ENCODE peak calls at places on chromosomes 4 and X, in five cellular contexts. B is uterus, G is transverse colon, W is cardiac muscle cell, V is thyroid gland. O is an unnamed sample. For H3K27me3, the result is how much of the 10 kb centered on the place peaks cover.

GRCh38 chr4:19026281-19026680 is 1004.7 kb upstream of the LCORL start:
- DNase-seq in B (peak), G (no peak), W (no peak), V (peak), O (no peak)

GRCh38 chr4:139913398-139913990 is 240.5 kb downstream of the MAML3 start:
- DNase-seq in B (no peak), G (no peak), W (no peak), V (no peak), O (peak)

GRCh38 chr4:89110541-89110985 is 770 bp upstream of the TIGD2 start:
- DNase-seq in B (no peak), G (no peak), W (no peak), V (peak), O (peak)

GRCh38 chr4:141567326-141567915 is 69.0 kb upstream of the IL15 start:
- DNase-seq in B (no peak), G (no peak), W (no peak), V (no peak), O (no peak)

GRCh38 chr4:124768596-124768995 is 56.1 kb upstream of the ANKRD50 start:
- DNase-seq in B (no peak), G (no peak), W (no peak), V (no peak), O (no peak)

GRCh38 chr4:24174622-24175021 is 284.8 kb upstream of the PPARGC1A start:
- DNase-seq in B (no peak), G (no peak), W (no peak), V (no peak), O (no peak)

GRCh38 chrX:314781-315595 is 3.6 kb downstream of the GTPBP6 start:
- DNase-seq in B (no peak), G (no peak), W (no peak), V (no peak), O (no peak)

GRCh38 chr4:180923476-180923875 is 1319.7 kb upstream of the TENM3 start:
- DNase-seq in B (no peak), G (no peak), W (no peak), V (no peak), O (no peak)

GRCh38 chrX:106608016-106608415 is 3.8 kb upstream of the RADX start:
- DNase-seq in B (no peak), G (no peak), W (no peak), V (no peak), O (no peak)

GRCh38 chr4:40718571-40718970 is 31.2 kb upstream of the NSUN7 start:
- DNase-seq in B (no peak), G (peak), W (no peak), V (peak), O (peak)

GRCh38 chrX:43552166-43552565 is 103.9 kb upstream of the MAOA start:
- DNase-seq in B (no peak), G (peak), W (no peak), V (no peak), O (peak)

GRCh38 chr4:126738926-126739325 is 893.8 kb upstream of the INTU start:
- DNase-seq in B (no peak), G (no peak), W (no peak), V (no peak), O (no peak)

GRCh38 chr4:186726440-186727148 is 2.9 kb upstream of the FAT1 start:
- DNase-seq in B (peak), G (peak), W (peak), V (peak), O (peak)

GRCh38 chr4:5979981-5980380 is 38.2 kb downstream of the C4orf50 start:
- DNase-seq in B (peak), G (no peak), W (peak), V (peak), O (no peak)

GRCh38 chr4:168677879-168678278 is 181.0 kb downstream of the PALLD start:
- DNase-seq in B (no peak), G (no peak), W (no peak), V (no peak), O (no peak)

GRCh38 chr4:98662619-98663225 is 4.3 kb upstream of the TSPAN5 start:
- DNase-seq in B (no peak), G (no peak), W (no peak), V (peak), O (peak)

GRCh38 chr4:119647558-119647957 is 19.0 kb upstream of the PDE5A start:
- DNase-seq in B (no peak), G (no peak), W (no peak), V (no peak), O (no peak)

GRCh38 chr4:122827899-122828601 is 1.4 kb downstream of the FGF2 start:
- DNase-seq in B (peak), G (peak), W (peak), V (peak), O (peak)

GRCh38 chrX:138648570-138648969 is 62.9 kb downstream of the FGF13 start:
- DNase-seq in B (no peak), G (no peak), W (no peak), V (no peak), O (no peak)

GRCh38 chr4:38034986-38035882 is 75.0 kb downstream of the PTTG2 start:
- DNase-seq in B (peak), G (no peak), W (peak), V (no peak), O (peak)

GRCh38 chr4:105060628-105061027 is 86.0 kb upstream of the TET2 start:
- DNase-seq in B (no peak), G (no peak), W (no peak), V (no peak), O (peak)

GRCh38 chrX:110293658-110294453 is 24.0 kb downstream of the AMMECR1 start:
- DNase-seq in B (no peak), G (no peak), W (no peak), V (no peak), O (no peak)

GRCh38 chrX:15988661-15989603 is 134.3 kb upstream of the AP1S2 start:
- DNase-seq in B (peak), G (no peak), W (no peak), V (no peak), O (no peak)

GRCh38 chrX:110806145-110806544 is 10.5 kb upstream of the CHRDL1 start:
- DNase-seq in B (no peak), G (no peak), W (no peak), V (no peak), O (no peak)

GRCh38 chr4:54657194-54657555 is 582 bp upstream of the KIT start:
- DNase-seq in B (no peak), G (no peak), W (peak), V (peak), O (no peak)
- H3K4me3 ChIP-seq in B (peak), G (no peak), W (peak), V (peak), O (no peak)

GRCh38 chr4:2418652-2419571 is at the start of gene CFAP99:
- DNase-seq in B (peak), G (peak), W (peak), V (peak), O (peak)
- H3K27me3 ChIP-seq in B (under half), G (half or more), W (half or more), V (under half), O (under half)

DNA sequence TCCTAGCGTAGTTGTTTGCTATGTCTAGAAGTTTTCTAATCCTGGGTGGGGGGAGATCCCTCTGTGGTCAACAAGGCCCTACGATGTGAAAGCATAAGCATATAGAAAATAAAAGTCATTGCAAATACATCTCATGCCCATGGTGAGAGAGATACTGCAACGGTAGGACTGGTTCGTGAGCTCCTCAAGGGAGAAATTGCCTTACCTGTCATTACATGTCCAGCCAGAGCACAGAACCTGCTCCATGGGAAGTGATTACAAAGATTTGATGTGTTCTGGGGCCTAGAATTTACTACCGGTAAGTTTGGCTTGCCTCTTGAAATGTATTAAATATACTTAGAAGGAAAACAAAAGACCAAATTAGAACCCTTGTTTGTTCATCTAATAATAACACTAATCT is 60.9 kb upstream of the FAM47B start:
- DNase-seq in B (no peak), G (no peak), W (no peak), V (no peak), O (no peak)
- H3K27ac ChIP-seq in B (no peak), G (no peak), W (no peak), V (no peak), O (no peak)

GRCh38 chrX:107626916-107627315 is 1.4 kb upstream of the PRPS1 start:
- DNase-seq in B (no peak), G (no peak), W (no peak), V (no peak), O (no peak)

GRCh38 chrX:107628662-107629532 is 587 bp downstream of the PRPS1 start:
- DNase-seq in B (peak), G (peak), W (peak), V (peak), O (peak)

GRCh38 chrX:107630031-107630689 is 1.9 kb downstream of the PRPS1 start:
- DNase-seq in B (no peak), G (no peak), W (no peak), V (no peak), O (no peak)

GRCh38 chrX:107627792-107628661 is at the start of gene PRPS1:
- DNase-seq in B (peak), G (peak), W (peak), V (peak), O (peak)

DNA sequence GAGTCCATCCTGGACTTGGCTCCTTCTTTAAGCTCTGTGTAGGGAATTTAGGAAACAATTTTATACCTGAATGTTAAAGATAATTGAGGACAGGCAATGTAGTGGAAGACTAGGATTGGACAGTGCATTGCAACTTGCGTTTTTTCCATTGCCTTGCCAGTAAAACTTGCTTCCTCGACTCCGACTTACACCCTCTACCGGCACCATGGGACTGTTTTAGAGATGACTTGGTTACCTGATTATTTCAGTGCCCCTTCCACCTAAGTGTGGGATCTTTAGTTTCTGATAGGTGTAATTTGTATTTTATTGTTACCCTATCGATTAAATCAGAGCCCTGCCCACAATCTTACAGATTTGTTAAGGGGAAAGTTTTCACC is 1.2 kb downstream of the PRPS1 start:
- DNase-seq in B (no peak), G (no peak), W (peak), V (peak), O (no peak)
- H3K4me3 ChIP-seq in B (peak), G (no peak), W (peak), V (no peak), O (no peak)

O was measured in small intestine.